ENCODE peak calls at places on chromosomes 13 and 19, in seven cellular contexts. B is substantia nigra; P is cardiac muscle cell; L is CD4-positive, alpha-beta memory T cell; V is stomach; E is CD8-positive, alpha-beta T cell; C is lower lobe of right lung. D is an unnamed sample.

GRCh38 chr19:42074513-42075363 is 1.2 kb upstream of the ZNF574 start:
- DNase-seq in L (no peak), P (no peak), B (peak), V (no peak), E (no peak), C (no peak), D (no peak)

GRCh38 chr19:42040031-42040430 is 30.0 kb downstream of the GRIK5 start:
- DNase-seq in E (no peak), V (no peak), B (no peak), L (no peak), C (no peak), P (no peak), D (no peak)

GRCh38 chr13:41276824-41277223 is 13.4 kb upstream of the MTRF1 start:
- DNase-seq in V (no peak), B (no peak), E (no peak), P (no peak), C (no peak), L (no peak), D (no peak)

GRCh38 chr19:35090160-35090794 is 25.3 kb upstream of the FXYD3 start:
- DNase-seq in E (peak), L (peak), P (peak), B (no peak), C (no peak), V (peak), D (no peak)

GRCh38 chr19:10020851-10021250 is 7.6 kb downstream of the RDH8 start:
- DNase-seq in C (no peak), B (no peak), L (no peak), V (no peak), P (no peak), E (no peak), D (no peak)

GRCh38 chr19:5613466-5613865 is 9.1 kb downstream of the SAFB2 start:
- DNase-seq in B (no peak), V (no peak), P (no peak), E (no peak), L (no peak), C (no peak), D (no peak)

GRCh38 chr19:51799311-51799997 is 4.5 kb downstream of the FPR3 start:
- DNase-seq in L (no peak), V (peak), B (no peak), E (no peak), C (peak), P (no peak), D (no peak)

GRCh38 chr19:12784394-12784870 is 6.9 kb upstream of the JUNB start:
- DNase-seq in C (no peak), L (peak), P (no peak), E (no peak), V (no peak), B (no peak), D (no peak)

GRCh38 chr13:84192125-84192524 is 309.9 kb upstream of the SLITRK1 start:
- DNase-seq in B (no peak), E (no peak), C (no peak), L (no peak), P (no peak), V (no peak), D (no peak)

GRCh38 chr19:5799247-5800241 is 5.3 kb upstream of the NRTN start:
- DNase-seq in E (no peak), C (no peak), B (no peak), V (peak), L (no peak), P (no peak), D (no peak)

GRCh38 chr19:57389194-57389729 is 392 bp upstream of the ZNF548 start:
- DNase-seq in E (no peak), V (no peak), C (no peak), L (no peak), P (no peak), B (no peak), D (no peak)

GRCh38 chr13:44389003-44389666 is 15.5 kb downstream of the SERP2 start:
- DNase-seq in P (no peak), E (no peak), V (no peak), L (no peak), C (no peak), B (no peak), D (no peak)

GRCh38 chr13:50544226-50544625 is 299.3 kb downstream of the DLEU7 start:
- DNase-seq in B (no peak), P (no peak), V (no peak), E (no peak), C (no peak), L (no peak), D (no peak)

GRCh38 chr13:105971312-105971711 is 564.1 kb downstream of the EFNB2 start:
- DNase-seq in E (no peak), L (no peak), P (no peak), V (no peak), C (no peak), B (no peak), D (no peak)

GRCh38 chr13:112832811-112833210 is 136.2 kb upstream of the MCF2L start:
- DNase-seq in V (no peak), E (no peak), L (no peak), P (no peak), B (no peak), C (no peak), D (no peak)

GRCh38 chr19:38915329-38916321 is 3.6 kb upstream of the CCER2 start:
- DNase-seq in L (no peak), B (no peak), V (no peak), E (no peak), C (peak), P (no peak), D (no peak)

GRCh38 chr19:4604912-4605311 is 34.4 kb upstream of the TNFAIP8L1 start:
- DNase-seq in C (no peak), E (no peak), V (no peak), P (no peak), B (no peak), L (no peak), D (no peak)

GRCh38 chr13:36360863-36361262 is 14.7 kb upstream of the SPART start:
- DNase-seq in B (no peak), L (no peak), P (no peak), E (no peak), V (no peak), C (no peak), D (no peak)

GRCh38 chr13:36363464-36363863 is 17.3 kb upstream of the SPART start:
- DNase-seq in V (no peak), E (no peak), B (no peak), C (no peak), L (no peak), P (no peak), D (no peak)

GRCh38 chr13:36362914-36363313 is 16.7 kb upstream of the SPART start:
- DNase-seq in E (no peak), B (no peak), L (no peak), V (no peak), P (no peak), C (no peak), D (no peak)

GRCh38 chr13:36359301-36359950 is 13.2 kb upstream of the SPART start:
- DNase-seq in B (no peak), C (no peak), L (no peak), V (no peak), E (no peak), P (no peak), D (no peak)

GRCh38 chr13:36362251-36362650 is 16.1 kb upstream of the SPART start:
- DNase-seq in B (no peak), L (no peak), C (no peak), P (no peak), V (no peak), E (no peak), D (no peak)
- H3K27ac ChIP-seq in B (peak), L (no peak), C (no peak), P (no peak), V (no peak), E (no peak), D (peak)

GRCh38 chr13:99323488-99323887 is 16.3 kb upstream of the GPR183 start:
- DNase-seq in B (no peak), E (no peak), C (no peak), V (no peak), P (no peak), L (no peak), D (no peak)

GRCh38 chr13:99321709-99322108 is 14.5 kb upstream of the GPR183 start:
- DNase-seq in C (no peak), E (no peak), P (no peak), V (no peak), B (no peak), L (no peak), D (no peak)

GRCh38 chr13:99316657-99317244 is 9.6 kb upstream of the GPR183 start:
- DNase-seq in P (no peak), B (no peak), E (no peak), C (peak), L (no peak), V (peak), D (no peak)

GRCh38 chr13:99322297-99323103 is 15.3 kb upstream of the GPR183 start:
- DNase-seq in V (no peak), E (no peak), B (no peak), P (no peak), C (no peak), L (peak), D (no peak)

DNA sequence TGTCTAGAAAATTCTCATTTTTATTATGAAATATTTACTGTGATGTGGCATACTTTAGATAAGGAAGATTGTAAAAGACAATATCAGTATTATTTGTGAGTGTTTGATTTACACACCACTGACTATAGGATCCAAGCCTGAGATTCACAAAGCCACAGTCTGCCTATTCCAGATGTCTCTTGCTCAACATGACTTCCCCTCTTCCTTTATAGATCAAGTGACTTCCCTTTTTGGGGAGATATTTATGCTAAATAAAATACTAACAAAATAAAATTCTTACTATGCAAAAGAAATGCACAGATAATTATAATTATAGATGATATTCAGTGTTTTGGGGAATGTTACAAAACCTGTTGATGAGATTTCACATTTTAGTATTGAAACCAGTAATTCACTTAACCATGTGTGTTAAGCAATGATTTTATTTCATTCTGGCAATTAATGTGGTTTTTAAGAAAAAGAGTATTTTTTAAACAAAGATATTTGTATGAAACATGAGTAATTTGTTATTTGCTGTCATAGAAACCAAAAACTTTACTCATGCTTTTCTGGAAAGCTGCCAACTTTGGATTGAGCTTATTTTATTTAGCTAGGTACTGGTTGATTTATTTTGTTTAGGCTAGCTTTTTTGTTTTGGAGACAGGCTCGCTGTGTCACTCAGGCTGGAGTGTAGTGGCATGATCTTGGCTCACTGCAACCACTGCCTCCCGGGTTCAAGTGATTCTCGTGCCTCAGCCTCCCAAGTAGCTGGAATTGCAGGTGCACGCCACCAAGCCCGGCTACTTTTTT is 13.7 kb upstream of the GPR183 start:
- DNase-seq in V (no peak), B (no peak), C (no peak), P (no peak), E (no peak), L (peak), D (no peak)
- H3K27ac ChIP-seq in V (peak), B (no peak), C (no peak), P (no peak), E (no peak), L (peak), D (no peak)

GRCh38 chr13:97127842-97128241 is 94.3 kb upstream of the MBNL2 start:
- DNase-seq in V (no peak), L (no peak), P (no peak), B (no peak), C (no peak), E (no peak), D (no peak)

GRCh38 chr13:97122381-97122996 is 99.6 kb upstream of the MBNL2 start:
- DNase-seq in E (no peak), P (no peak), V (no peak), C (no peak), L (no peak), B (no peak), D (no peak)

GRCh38 chr13:97124237-97124636 is 97.9 kb upstream of the MBNL2 start:
- DNase-seq in E (no peak), B (no peak), L (no peak), V (no peak), C (no peak), P (no peak), D (peak)

GRCh38 chr13:97125810-97126738 is 96.1 kb upstream of the MBNL2 start:
- DNase-seq in C (no peak), B (no peak), V (no peak), E (no peak), L (no peak), P (no peak), D (no peak)

GRCh38 chr13:97125051-97125809 is 96.9 kb upstream of the MBNL2 start:
- DNase-seq in L (no peak), C (no peak), B (no peak), E (no peak), V (no peak), P (peak), D (peak)
- H3K27ac ChIP-seq in L (no peak), C (peak), B (no peak), E (no peak), V (peak), P (peak), D (peak)

DNA sequence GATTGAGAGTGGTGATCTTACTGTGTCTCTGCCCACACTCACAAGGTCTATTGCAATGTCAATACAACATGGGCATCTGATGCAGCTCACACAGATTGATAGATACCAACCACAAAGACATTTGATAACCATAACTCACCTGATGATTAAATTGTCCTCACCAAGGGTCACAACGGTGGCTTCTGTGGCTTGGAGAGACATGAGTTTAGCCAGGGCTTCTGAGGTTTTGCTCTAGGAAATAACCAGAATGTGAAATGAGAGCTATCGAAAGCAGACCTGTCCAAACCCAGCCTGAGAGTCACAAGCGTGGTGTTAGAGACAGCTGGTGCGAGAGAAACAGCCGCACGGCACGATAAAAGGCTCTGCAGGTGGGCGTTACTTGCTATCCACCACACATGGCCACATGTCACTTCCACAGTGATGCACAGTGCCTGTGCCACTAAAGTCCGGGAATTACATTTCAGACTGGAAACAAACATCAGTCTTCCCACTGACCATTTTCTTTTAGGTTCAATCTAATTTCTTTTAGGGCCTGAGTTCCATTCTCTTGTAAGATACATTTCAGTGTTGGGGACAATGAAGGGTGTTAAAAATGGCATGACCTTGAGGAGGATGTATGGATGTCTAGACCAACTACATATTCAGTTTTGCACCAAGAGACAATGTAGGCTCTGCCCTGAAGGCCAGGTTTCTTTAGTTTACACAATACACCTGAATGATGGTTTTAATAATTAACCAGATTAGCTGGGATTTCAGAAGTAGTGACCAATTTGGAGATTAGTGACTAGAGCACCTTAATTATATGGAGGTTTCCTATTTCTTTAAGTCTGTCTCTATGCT is 53.7 kb downstream of the ATP7B start:
- DNase-seq in P (no peak), L (no peak), C (no peak), B (no peak), E (no peak), V (no peak), D (no peak)
- H3K27ac ChIP-seq in P (no peak), L (no peak), C (no peak), B (no peak), E (no peak), V (peak), D (no peak)

GRCh38 chr13:34816543-34816942 is 125.5 kb upstream of the NBEA start:
- DNase-seq in P (no peak), B (no peak), C (no peak), L (no peak), V (no peak), E (no peak), D (no peak)
- H3K27ac ChIP-seq in P (no peak), B (no peak), C (no peak), L (no peak), V (peak), E (no peak), D (peak)